ENCODE peak calls at places on chromosomes 7 and 10, in five cellular contexts. One of them, this sample, is unnamed.

GRCh38 chr10:124653811-124654651 is 90.1 kb downstream of the FAM53B start:
- DNase-seq in HCT116: no peak
- DNase-seq in heart right ventricle: peak; percentile 49
- DNase-seq in sigmoid colon: no peak
- DNase-seq in gastrocnemius medialis: no peak
- DNase-seq in this sample: no peak

GRCh38 chr7:131527462-131527861 is 29.0 kb downstream of the PODXL start:
- DNase-seq in HCT116: no peak
- DNase-seq in heart right ventricle: no peak
- DNase-seq in sigmoid colon: peak; percentile 20
- DNase-seq in gastrocnemius medialis: no peak
- DNase-seq in this sample: no peak

GRCh38 chr7:6011541-6011940 is 2.5 kb downstream of the AIMP2 start:
- DNase-seq in HCT116: no peak
- DNase-seq in heart right ventricle: no peak
- DNase-seq in sigmoid colon: no peak
- DNase-seq in gastrocnemius medialis: no peak
- DNase-seq in this sample: no peak

GRCh38 chr10:100744980-100745881 is at the start of gene PAX2:
- DNase-seq in HCT116: peak; percentile 42
- DNase-seq in heart right ventricle: no peak
- DNase-seq in sigmoid colon: peak; percentile 59
- DNase-seq in gastrocnemius medialis: no peak
- DNase-seq in this sample: no peak

GRCh38 chr7:90222811-90223725 is 11.5 kb downstream of the STEAP2 start:
- DNase-seq in HCT116: no peak
- DNase-seq in heart right ventricle: no peak
- DNase-seq in sigmoid colon: peak; percentile 86
- DNase-seq in gastrocnemius medialis: no peak
- DNase-seq in this sample: no peak

GRCh38 chr10:109126541-109126940 is 796.8 kb downstream of the XPNPEP1 start:
- DNase-seq in HCT116: no peak
- DNase-seq in heart right ventricle: no peak
- DNase-seq in sigmoid colon: no peak
- DNase-seq in gastrocnemius medialis: no peak
- DNase-seq in this sample: no peak

GRCh38 chr7:94908204-94909022 is 1.0 kb downstream of the PPP1R9A start:
- DNase-seq in HCT116: peak; percentile 16
- DNase-seq in heart right ventricle: peak; percentile 20
- DNase-seq in sigmoid colon: peak; percentile 72
- DNase-seq in gastrocnemius medialis: peak; percentile 16
- DNase-seq in this sample: peak; percentile 53

GRCh38 chr7:30971840-30972563 is 8.2 kb downstream of the GHRHR start:
- DNase-seq in HCT116: no peak
- DNase-seq in heart right ventricle: no peak
- DNase-seq in sigmoid colon: no peak
- DNase-seq in gastrocnemius medialis: no peak
- DNase-seq in this sample: no peak

GRCh38 chr7:63043657-63044543 is 954.7 kb upstream of the ZNF722 start:
- DNase-seq in HCT116: no peak
- DNase-seq in heart right ventricle: no peak
- DNase-seq in sigmoid colon: no peak
- DNase-seq in gastrocnemius medialis: no peak
- DNase-seq in this sample: no peak
- H3K9me3 ChIP-seq in HCT116: peaks cover 37% of the 10 kb centered on the region
- H3K9me3 ChIP-seq in heart right ventricle: no peaks in the 10 kb centered on the region
- H3K9me3 ChIP-seq in sigmoid colon: peaks cover 27% of the 10 kb centered on the region
- H3K9me3 ChIP-seq in gastrocnemius medialis: no peaks in the 10 kb centered on the region
- H3K9me3 ChIP-seq in this sample: peaks cover 3% of the 10 kb centered on the region

GRCh38 chr7:45872116-45873034 is 507 bp downstream of the CCDC201 start:
- DNase-seq in HCT116: no peak
- DNase-seq in heart right ventricle: no peak
- DNase-seq in sigmoid colon: no peak
- DNase-seq in gastrocnemius medialis: no peak
- DNase-seq in this sample: no peak
- TF ChIP-seq CTCF in HCT116: peak; percentile 23
- TF ChIP-seq CTCF in heart right ventricle: peak; percentile 47
- TF ChIP-seq CTCF in sigmoid colon: no peak
- TF ChIP-seq CTCF in gastrocnemius medialis: no peak
- TF ChIP-seq CTCF in this sample: no peak

GRCh38 chr7:69967699-69968450 is 369.6 kb downstream of the AUTS2 start:
- DNase-seq in HCT116: no peak
- DNase-seq in heart right ventricle: no peak
- DNase-seq in sigmoid colon: no peak
- DNase-seq in gastrocnemius medialis: no peak
- DNase-seq in this sample: no peak
- H3K4me3 ChIP-seq in HCT116: no peak overlapping the region
- H3K4me3 ChIP-seq in heart right ventricle: peak overlapping the region; percentile 39
- H3K4me3 ChIP-seq in sigmoid colon: no peak overlapping the region
- H3K4me3 ChIP-seq in gastrocnemius medialis: no peak overlapping the region
- H3K4me3 ChIP-seq in this sample: peak overlapping the region; percentile 19

DNA sequence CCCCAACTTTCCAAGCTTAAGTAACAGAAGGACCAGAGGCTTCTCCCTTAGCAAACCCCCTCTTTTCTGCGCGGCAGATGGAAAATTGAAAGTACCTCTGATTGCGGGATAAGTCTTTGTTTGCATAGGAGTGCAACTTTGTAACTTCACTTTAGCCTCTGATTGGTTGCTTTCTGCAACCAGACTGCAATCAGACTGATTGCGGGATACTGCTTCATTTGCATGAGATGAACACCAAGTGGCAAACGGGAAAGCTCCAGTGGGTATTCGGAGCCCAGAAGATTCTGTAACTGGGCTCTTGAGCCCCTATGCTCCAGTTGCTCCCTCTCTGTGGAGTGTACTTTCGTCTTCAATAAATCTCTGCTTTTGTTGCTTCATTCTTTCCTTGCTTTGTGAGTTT is 260.6 kb downstream of the BAMBI start:
- DNase-seq in HCT116: no peak
- DNase-seq in heart right ventricle: no peak
- DNase-seq in sigmoid colon: no peak
- DNase-seq in gastrocnemius medialis: no peak
- DNase-seq in this sample: no peak
- H3K9me3 ChIP-seq in HCT116: no peaks in the 10 kb centered on the region
- H3K9me3 ChIP-seq in heart right ventricle: no peaks in the 10 kb centered on the region
- H3K9me3 ChIP-seq in sigmoid colon: no peaks in the 10 kb centered on the region
- H3K9me3 ChIP-seq in gastrocnemius medialis: no peaks in the 10 kb centered on the region
- H3K9me3 ChIP-seq in this sample: no peaks in the 10 kb centered on the region

GRCh38 chr10:132536241-132536963 is 1.2 kb upstream of the INPP5A start:
- DNase-seq in HCT116: no peak
- DNase-seq in heart right ventricle: no peak
- DNase-seq in sigmoid colon: peak; percentile 75
- DNase-seq in gastrocnemius medialis: no peak
- DNase-seq in this sample: peak; percentile 19
- TF ChIP-seq CTCF in HCT116: no peak
- TF ChIP-seq CTCF in heart right ventricle: no peak
- TF ChIP-seq CTCF in sigmoid colon: no peak
- TF ChIP-seq CTCF in gastrocnemius medialis: no peak
- TF ChIP-seq CTCF in this sample: no peak

GRCh38 chr7:51066405-51066882 is 250.2 kb downstream of the COBL start:
- DNase-seq in HCT116: no peak
- DNase-seq in heart right ventricle: no peak
- DNase-seq in sigmoid colon: no peak
- DNase-seq in gastrocnemius medialis: no peak
- DNase-seq in this sample: no peak
- H3K4me3 ChIP-seq in HCT116: no peak overlapping the region
- H3K4me3 ChIP-seq in heart right ventricle: no peak overlapping the region
- H3K4me3 ChIP-seq in sigmoid colon: no peak overlapping the region
- H3K4me3 ChIP-seq in gastrocnemius medialis: no peak overlapping the region
- H3K4me3 ChIP-seq in this sample: no peak overlapping the region

DNA sequence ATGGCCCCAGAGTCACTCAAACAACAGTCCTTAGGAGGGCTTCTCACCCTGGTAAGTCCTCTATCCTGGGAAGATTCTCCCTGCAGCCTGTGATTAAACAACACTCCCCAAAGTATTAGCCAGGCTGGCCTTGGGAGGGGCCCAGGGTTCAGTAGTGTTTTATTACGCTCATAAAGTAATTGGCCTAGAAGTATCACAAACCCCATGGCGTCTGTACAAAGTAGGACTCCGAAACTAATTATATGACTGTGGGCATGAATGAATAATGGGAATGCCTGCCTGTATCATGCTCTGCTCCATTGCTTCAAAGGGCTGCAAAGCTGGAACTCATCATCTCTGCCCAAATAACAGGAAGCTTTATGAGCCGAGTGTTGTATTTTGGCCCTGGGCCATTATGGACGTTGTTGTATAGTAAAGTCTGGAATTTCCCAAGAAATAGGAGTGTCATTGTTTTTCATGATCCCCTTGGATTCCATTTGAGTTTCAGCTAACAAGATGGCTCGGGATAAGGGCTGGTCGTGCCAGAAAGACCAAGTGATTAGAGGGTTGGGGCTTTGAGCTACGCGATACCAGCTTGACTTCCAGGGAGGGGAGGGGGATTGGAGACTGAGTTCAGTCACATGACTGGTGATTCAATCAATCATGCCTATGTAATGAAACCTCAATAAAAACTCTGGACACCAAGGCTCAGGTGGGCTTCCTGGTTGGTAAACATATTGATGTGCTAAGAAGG is 65.4 kb upstream of the NPTX2 start:
- DNase-seq in HCT116: no peak
- DNase-seq in heart right ventricle: no peak
- DNase-seq in sigmoid colon: no peak
- DNase-seq in gastrocnemius medialis: no peak
- DNase-seq in this sample: no peak
- H3K9me3 ChIP-seq in HCT116: no peaks in the 10 kb centered on the region
- H3K9me3 ChIP-seq in heart right ventricle: peaks cover 4% of the 10 kb centered on the region
- H3K9me3 ChIP-seq in sigmoid colon: peaks cover 3% of the 10 kb centered on the region
- H3K9me3 ChIP-seq in gastrocnemius medialis: no peaks in the 10 kb centered on the region
- H3K9me3 ChIP-seq in this sample: peaks cover 11% of the 10 kb centered on the region

GRCh38 chr7:963236-964078 is 9.0 kb upstream of the ADAP1 start:
- DNase-seq in HCT116: no peak
- DNase-seq in heart right ventricle: no peak
- DNase-seq in sigmoid colon: peak; percentile 68
- DNase-seq in gastrocnemius medialis: no peak
- DNase-seq in this sample: peak; percentile 54

GRCh38 chr7:961546-962400 is 7.3 kb upstream of the ADAP1 start:
- DNase-seq in HCT116: no peak
- DNase-seq in heart right ventricle: no peak
- DNase-seq in sigmoid colon: peak; percentile 62
- DNase-seq in gastrocnemius medialis: no peak
- DNase-seq in this sample: no peak

GRCh38 chr7:962401-963081 is 8.1 kb upstream of the ADAP1 start:
- DNase-seq in HCT116: no peak
- DNase-seq in heart right ventricle: no peak
- DNase-seq in sigmoid colon: peak; percentile 55
- DNase-seq in gastrocnemius medialis: no peak
- DNase-seq in this sample: peak; percentile 51

GRCh38 chr7:966291-967069 is 8.9 kb downstream of the COX19 start:
- DNase-seq in HCT116: no peak
- DNase-seq in heart right ventricle: no peak
- DNase-seq in sigmoid colon: no peak
- DNase-seq in gastrocnemius medialis: no peak
- DNase-seq in this sample: peak; percentile 41

GRCh38 chr7:964401-965231 is 10.1 kb upstream of the ADAP1 start:
- DNase-seq in HCT116: no peak
- DNase-seq in heart right ventricle: peak; percentile 66
- DNase-seq in sigmoid colon: peak; percentile 91
- DNase-seq in gastrocnemius medialis: peak; percentile 44
- DNase-seq in this sample: peak; percentile 67
- TF ChIP-seq CTCF in HCT116: peak; percentile 5
- TF ChIP-seq CTCF in heart right ventricle: peak; percentile 26
- TF ChIP-seq CTCF in sigmoid colon: peak; percentile 23
- TF ChIP-seq CTCF in gastrocnemius medialis: no peak
- TF ChIP-seq CTCF in this sample: peak; percentile 24

GRCh38 chr10:69334258-69335062 is 56.2 kb downstream of the HK1 start:
- DNase-seq in HCT116: no peak
- DNase-seq in heart right ventricle: no peak
- DNase-seq in sigmoid colon: no peak
- DNase-seq in gastrocnemius medialis: no peak
- DNase-seq in this sample: no peak
- H3K4me3 ChIP-seq in HCT116: no peak overlapping the region
- H3K4me3 ChIP-seq in heart right ventricle: no peak overlapping the region
- H3K4me3 ChIP-seq in sigmoid colon: no peak overlapping the region
- H3K4me3 ChIP-seq in gastrocnemius medialis: no peak overlapping the region
- H3K4me3 ChIP-seq in this sample: no peak overlapping the region